ENCODE peak calls at places on chromosomes 2 and 18, in six cellular contexts. L, J, E, A, X and P are unnamed samples.

GRCh38 chr2:240463866-240464481 is 28.5 kb downstream of the GPC1 start:
- DNase-seq in X (no peak), A (no peak), E (no peak), L (no peak), J (peak), P (no peak)

GRCh38 chr18:13428319-13428718 is 209.8 kb downstream of the LDLRAD4 start:
- DNase-seq in L (no peak), J (no peak), A (no peak), X (no peak), E (no peak), P (no peak)

GRCh38 chr2:227198866-227199265 is 34.4 kb downstream of the COL4A3 start:
- DNase-seq in A (no peak), J (no peak), X (no peak), L (no peak), E (no peak), P (no peak)

GRCh38 chr18:10131783-10132381 is 218.1 kb downstream of the VAPA start:
- DNase-seq in X (no peak), L (peak), J (no peak), E (peak), A (peak), P (peak)

GRCh38 chr2:216151313-216152030 is 42.3 kb downstream of the XRCC5 start:
- DNase-seq in A (no peak), J (no peak), X (no peak), E (no peak), L (no peak), P (no peak)

GRCh38 chr2:54457326-54458023 is 1.3 kb downstream of the SPTBN1 start:
- DNase-seq in A (peak), J (peak), X (peak), E (peak), L (peak), P (peak)

GRCh38 chr2:56199492-56199891 is 15.7 kb downstream of the CCDC85A start:
- DNase-seq in E (no peak), J (no peak), L (no peak), A (no peak), X (no peak), P (no peak)

GRCh38 chr2:40433739-40434138 is 18.2 kb downstream of the SLC8A1 start:
- DNase-seq in A (no peak), E (no peak), J (no peak), X (no peak), L (no peak), P (no peak)

GRCh38 chr18:42706618-42707017 is 408.9 kb downstream of the RIT2 start:
- DNase-seq in X (no peak), E (no peak), A (peak), J (peak), L (no peak), P (no peak)

GRCh38 chr2:165953306-165953654 is 296 bp downstream of the TTC21B start:
- DNase-seq in L (no peak), X (no peak), A (no peak), E (no peak), J (no peak), P (no peak)

GRCh38 chr2:165952600-165953210 is 871 bp downstream of the TTC21B start:
- DNase-seq in J (no peak), A (no peak), L (no peak), E (no peak), X (no peak), P (no peak)

GRCh38 chr2:165957030-165957675 is 3.6 kb upstream of the TTC21B start:
- DNase-seq in E (no peak), A (no peak), J (peak), X (no peak), L (no peak), P (no peak)

GRCh38 chr2:165952085-165952484 is 1.5 kb downstream of the TTC21B start:
- DNase-seq in L (no peak), X (no peak), E (no peak), A (no peak), J (no peak), P (no peak)

GRCh38 chr2:165953655-165954606 is at the start of gene TTC21B:
- DNase-seq in X (peak), A (peak), E (peak), L (peak), J (peak), P (peak)
- TF ChIP-seq CTCF in X (peak), A (peak), E (peak), L (peak), J (peak), P (peak)

GRCh38 chr2:98923244-98923940 is 12.6 kb downstream of the CRACDL start:
- DNase-seq in L (no peak), E (no peak), A (no peak), J (no peak), X (no peak), P (no peak)
- TF ChIP-seq CTCF in L (peak), E (peak), A (peak), J (no peak), X (no peak), P (peak)

DNA sequence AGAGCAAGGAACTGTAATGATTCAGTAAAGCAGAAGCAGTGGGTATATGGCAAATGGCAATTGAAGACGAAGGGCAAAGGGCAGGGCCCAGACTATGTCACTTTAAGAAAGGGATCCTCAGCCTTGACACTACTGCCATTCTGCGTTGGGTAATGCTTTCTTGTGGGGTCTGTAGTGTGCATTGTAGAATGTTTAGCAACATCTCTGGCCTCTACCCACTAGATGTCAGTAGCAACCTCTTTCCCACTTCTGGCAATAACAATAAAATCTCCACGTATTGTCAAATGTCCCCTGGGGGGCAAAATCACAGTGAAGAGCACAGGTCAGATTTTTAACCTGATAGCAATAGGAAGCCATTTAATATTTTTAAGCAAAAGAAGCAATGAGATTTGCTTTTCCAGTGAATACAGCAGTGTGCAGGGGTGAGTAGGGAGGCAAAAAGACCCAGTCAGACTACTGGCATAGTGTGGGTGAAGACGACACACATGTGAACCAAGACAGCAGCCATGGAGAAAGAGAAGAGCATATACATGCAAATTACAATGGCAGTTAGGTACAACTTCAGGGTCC is 209.5 kb downstream of the DYM start:
- DNase-seq in L (no peak), X (no peak), J (no peak), E (no peak), A (no peak), P (no peak)
- TF ChIP-seq CTCF in L (peak), X (peak), J (no peak), E (no peak), A (peak), P (peak)

DNA sequence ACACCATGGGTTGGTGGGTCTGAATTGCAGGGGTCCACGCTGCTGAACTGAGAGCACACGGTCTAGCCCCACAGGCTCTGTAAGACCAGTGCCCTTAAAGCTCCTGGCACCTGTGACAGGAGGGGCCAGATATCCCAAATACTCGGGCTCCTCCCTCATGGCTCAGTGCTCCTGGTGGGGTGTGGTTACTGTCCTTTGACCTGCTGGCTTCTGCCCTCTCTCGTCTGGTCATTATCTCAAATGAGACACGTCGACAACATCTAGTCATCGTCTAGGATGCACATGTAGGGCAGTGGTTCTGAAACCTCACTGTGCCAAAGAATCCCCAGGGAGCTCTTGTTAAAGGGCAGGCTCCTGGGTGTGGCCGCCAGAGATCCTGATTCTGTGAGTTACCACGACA is 258.4 kb downstream of the LOXHD1 start:
- DNase-seq in A (no peak), J (no peak), L (no peak), E (no peak), X (no peak), P (no peak)
- TF ChIP-seq CTCF in A (no peak), J (no peak), L (no peak), E (no peak), X (no peak), P (no peak)

GRCh38 chr2:72116081-72116533 is 31.6 kb downstream of the CYP26B1 start:
- DNase-seq in X (no peak), A (no peak), L (no peak), J (no peak), E (peak), P (no peak)
- TF ChIP-seq CTCF in X (no peak), A (peak), L (no peak), J (no peak), E (peak), P (peak)